ENCODE peak calls at places on chromosomes 2 and 18, in six cellular contexts. A, H, B, X, O and Z are unnamed samples.

GRCh38 chr18:48460929-48461583 is 51.9 kb upstream of the ZBTB7C start:
- DNase-seq in A (peak; percentile 29), H (no peak), B (no peak), X (no peak), O (no peak), Z (no peak)

GRCh38 chr2:113113794-113114193 is 13.6 kb upstream of the IL1RN start:
- DNase-seq in A (no peak), H (no peak), B (no peak), X (no peak), O (no peak), Z (no peak)

GRCh38 chr2:223041527-223042109 is 10.4 kb upstream of the KCNE4 start:
- DNase-seq in A (peak; percentile 93), H (no peak), B (peak; percentile 74), X (peak; percentile 78), O (peak; percentile 71), Z (peak; percentile 54)

GRCh38 chr2:4020153-4020552 is 316.8 kb downstream of the DCDC2C start:
- DNase-seq in A (peak; percentile 33), H (no peak), B (no peak), X (no peak), O (no peak), Z (no peak)

GRCh38 chr2:19797871-19798270 is 103.9 kb downstream of the TTC32 start:
- DNase-seq in A (no peak), H (no peak), B (no peak), X (no peak), O (no peak), Z (no peak)

GRCh38 chr2:23250371-23250770 is 134.6 kb upstream of the KLHL29 start:
- DNase-seq in A (no peak), H (peak; percentile 61), B (no peak), X (no peak), O (no peak), Z (no peak)

GRCh38 chr2:9707008-9707407 is 76.2 kb upstream of the YWHAQ start:
- DNase-seq in A (no peak), H (no peak), B (no peak), X (no peak), O (no peak), Z (no peak)

GRCh38 chr18:31649894-31650719 is 34.3 kb downstream of the B4GALT6 start:
- DNase-seq in A (no peak), H (no peak), B (no peak), X (no peak), O (no peak), Z (no peak)

GRCh38 chr2:136052374-136053362 is 65.3 kb downstream of the CXCR4 start:
- DNase-seq in A (no peak), H (no peak), B (no peak), X (no peak), O (no peak), Z (no peak)

GRCh38 chr2:176461686-176462376 is 192.6 kb downstream of the MTX2 start:
- DNase-seq in A (no peak), H (no peak), B (no peak), X (no peak), O (no peak), Z (no peak)

GRCh38 chr2:120404941-120405768 is 59.2 kb downstream of the INHBB start:
- DNase-seq in A (no peak), H (no peak), B (no peak), X (no peak), O (no peak), Z (no peak)

GRCh38 chr2:130825231-130825971 is 11.3 kb upstream of the ARHGEF4 start:
- DNase-seq in A (no peak), H (no peak), B (no peak), X (no peak), O (no peak), Z (no peak)

GRCh38 chr18:8423051-8423558 is 186.1 kb upstream of the RAB12 start:
- DNase-seq in A (no peak), H (no peak), B (no peak), X (no peak), O (no peak), Z (no peak)

GRCh38 chr18:62716679-62717058 is 1.3 kb downstream of the PHLPP1 start:
- DNase-seq in A (peak; percentile 21), H (peak; percentile 79), B (peak; percentile 46), X (peak; percentile 75), O (peak; percentile 54), Z (no peak)

GRCh38 chr2:225399509-225399908 is at the start of gene NYAP2:
- DNase-seq in A (no peak), H (no peak), B (no peak), X (no peak), O (no peak), Z (no peak)

GRCh38 chr2:29106241-29106640 is 9.0 kb upstream of the CLIP4 start:
- DNase-seq in A (no peak), H (no peak), B (no peak), X (no peak), O (no peak), Z (no peak)

GRCh38 chr2:44974064-44974715 is 32.7 kb downstream of the SIX3 start:
- DNase-seq in A (peak; percentile 77), H (no peak), B (no peak), X (peak; percentile 8), O (no peak), Z (peak; percentile 19)

GRCh38 chr2:24702800-24703199 is 90.4 kb downstream of the PTRHD1 start:
- DNase-seq in A (peak; percentile 57), H (no peak), B (no peak), X (no peak), O (no peak), Z (no peak)

GRCh38 chr18:11511434-11512095 is 97.8 kb upstream of the SLC35G4 start:
- DNase-seq in A (no peak), H (no peak), B (no peak), X (no peak), O (no peak), Z (no peak)

GRCh38 chr2:171522804-171523338 is 597 bp downstream of the CYBRD1 start:
- DNase-seq in A (no peak), H (peak; percentile 60), B (peak; percentile 50), X (peak; percentile 67), O (peak; percentile 57), Z (no peak)

GRCh38 chr2:11556101-11556806 is 22.4 kb downstream of the GREB1 start:
- DNase-seq in A (no peak), H (no peak), B (peak; percentile 32), X (peak; percentile 21), O (peak; percentile 66), Z (no peak)

GRCh38 chr2:147910990-147911473 is 66.2 kb downstream of the ACVR2A start:
- DNase-seq in A (peak; percentile 61), H (no peak), B (no peak), X (no peak), O (peak; percentile 16), Z (no peak)

GRCh38 chr2:48790407-48791170 is 35.1 kb upstream of the LHCGR start:
- DNase-seq in A (no peak), H (no peak), B (no peak), X (no peak), O (no peak), Z (no peak)

GRCh38 chr2:278312-278932 is 9.5 kb downstream of the ALKAL2 start:
- DNase-seq in A (no peak), H (no peak), B (no peak), X (no peak), O (no peak), Z (no peak)

GRCh38 chr2:128692895-128693519 is 374.3 kb upstream of the HS6ST1 start:
- DNase-seq in A (no peak), H (no peak), B (no peak), X (no peak), O (no peak), Z (no peak)

DNA sequence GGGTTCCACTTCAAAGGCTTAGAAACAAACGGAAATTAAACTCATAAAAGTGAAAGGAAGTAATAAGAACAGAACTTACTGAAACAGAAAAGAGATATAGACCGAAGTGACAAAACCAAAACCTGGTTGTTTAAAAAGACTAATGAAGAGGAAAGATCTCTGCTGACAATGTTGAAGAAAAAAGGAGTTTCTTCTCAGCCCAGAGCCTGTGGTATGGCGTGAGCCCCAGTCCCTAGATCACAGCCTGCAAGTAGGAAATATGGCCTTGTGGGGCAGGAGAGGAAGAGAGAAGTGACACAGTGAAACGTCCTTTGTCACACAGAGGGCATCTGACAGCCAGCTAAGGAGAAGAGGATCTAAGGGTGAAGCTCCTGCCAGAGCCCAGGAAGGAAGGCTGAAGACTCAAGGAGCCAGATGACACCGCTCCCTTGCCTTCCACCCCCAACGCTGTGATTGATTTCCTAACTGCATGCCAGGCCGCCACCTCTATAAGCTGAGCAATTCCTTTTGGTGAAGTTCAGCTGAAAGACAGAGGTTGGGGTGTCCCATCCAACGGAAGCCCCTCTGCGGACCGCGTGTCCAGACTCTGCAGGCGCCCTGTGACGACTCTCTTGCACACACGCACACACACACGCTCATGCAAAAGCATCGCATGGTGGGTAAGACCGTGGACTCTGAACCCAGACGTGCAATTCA is 141.1 kb downstream of the HDAC4 start:
- DNase-seq in A (no peak), H (peak; percentile 38), B (no peak), X (peak; percentile 46), O (no peak), Z (no peak)
- H3K4me1 ChIP-seq in A (peaks cover 10% of the 10 kb centered on the region), H (no peaks in the 10 kb centered on the region), B (no peaks in the 10 kb centered on the region), X (peaks cover 33% of the 10 kb centered on the region), O (peaks cover 19% of the 10 kb centered on the region), Z (no peaks in the 10 kb centered on the region)

DNA sequence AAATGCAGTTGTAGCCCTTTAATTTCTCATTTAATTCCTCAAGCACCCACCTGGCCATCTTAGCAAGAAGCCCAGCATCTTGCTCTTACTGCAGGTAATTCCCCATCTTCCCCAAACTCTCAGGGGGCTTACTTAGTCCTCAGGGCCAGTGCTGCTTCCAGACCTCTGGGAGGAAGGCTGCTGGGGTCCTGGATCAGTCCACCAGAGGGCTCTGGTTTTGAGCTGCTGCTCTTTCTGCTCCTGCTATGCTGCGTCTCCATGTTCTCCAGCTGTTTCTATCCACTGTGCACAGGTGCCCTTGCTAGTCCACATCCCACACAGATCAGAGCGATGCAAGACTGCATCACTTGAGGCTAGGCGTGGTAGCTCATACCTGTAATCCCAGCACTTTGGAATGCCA is 34.5 kb upstream of the TMEM87B start:
- DNase-seq in A (no peak), H (no peak), B (no peak), X (no peak), O (no peak), Z (no peak)
- TF ChIP-seq CTCF in A (no peak), H (no peak), B (no peak), X (no peak), O (no peak), Z (no peak)

DNA sequence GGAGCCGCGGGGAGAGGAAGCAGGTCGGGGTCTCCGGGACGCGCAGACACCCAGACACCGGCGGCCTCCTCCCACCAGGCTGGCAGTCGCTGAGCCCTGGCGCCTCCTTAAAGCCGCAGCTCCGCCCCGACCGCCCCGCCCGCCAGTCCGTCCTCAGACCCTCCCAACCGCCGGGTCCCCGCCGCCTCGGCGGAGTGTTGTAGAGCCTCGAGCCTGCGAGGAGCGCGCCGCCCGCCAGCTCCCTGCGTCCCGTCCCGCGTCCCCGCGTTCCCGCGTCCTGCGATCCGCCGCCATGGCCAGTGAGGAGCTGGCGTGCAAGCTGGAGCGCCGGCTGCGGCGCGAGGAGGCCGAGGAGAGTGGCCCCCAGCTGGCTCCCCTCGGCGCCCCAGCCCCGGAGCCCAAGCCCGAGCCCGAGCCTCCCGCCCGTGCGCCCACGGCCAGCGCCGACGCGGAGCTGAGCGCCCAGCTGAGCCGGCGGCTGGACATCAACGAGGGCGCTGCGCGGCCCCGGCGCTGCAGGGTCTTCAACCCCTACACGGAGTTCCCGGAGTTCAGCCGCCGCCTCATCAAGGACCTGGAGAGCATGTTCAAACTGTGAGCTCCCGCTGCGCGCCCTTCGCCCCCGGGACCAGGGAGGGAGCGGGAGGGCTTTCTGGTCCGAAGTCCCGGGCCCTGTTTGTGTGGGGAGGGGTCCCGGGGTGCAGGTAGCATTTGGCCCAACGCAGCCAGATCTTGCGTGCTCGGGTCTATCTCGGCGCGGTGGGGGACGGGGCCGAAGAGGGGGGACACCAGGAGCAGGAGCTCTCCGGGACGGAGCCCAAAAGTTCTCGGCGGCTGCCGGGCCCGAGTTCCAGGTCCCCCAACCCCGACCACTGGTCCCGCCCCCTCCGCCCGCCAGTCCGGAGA is at the start of gene EFHD1:
- DNase-seq in A (peak; percentile 73), H (peak; percentile 87), B (peak; percentile 87), X (peak; percentile 90), O (peak; percentile 88), Z (peak; percentile 70)
- TF ChIP-seq POLR2A in A (peak; percentile 20), H (peak; percentile 65), B (peak; percentile 77), X (no peak), O (peak; percentile 58), Z (peak; percentile 62)

GRCh38 chr2:144495227-144495933 is 24.5 kb downstream of the ZEB2 start:
- DNase-seq in A (no peak), H (no peak), B (no peak), X (no peak), O (no peak), Z (no peak)
- H3K4me1 ChIP-seq in A (no peaks in the 10 kb centered on the region), H (no peaks in the 10 kb centered on the region), B (no peaks in the 10 kb centered on the region), X (peaks cover 19% of the 10 kb centered on the region), O (peaks cover 16% of the 10 kb centered on the region), Z (peaks cover 47% of the 10 kb centered on the region)